ENCODE peak calls at places on chromosomes 16 and 17, in four cellular contexts. One of them, this sample, is unnamed.

GRCh38 chr17:17300624-17301568 is 2.3 kb upstream of the NT5M start:
- DNase-seq in body of pancreas: peak; percentile 63
- DNase-seq in HCT116: no peak
- DNase-seq in esophagus muscularis mucosa: no peak
- DNase-seq in this sample: peak; percentile 86

GRCh38 chr17:36722121-36722902 is 120.9 kb downstream of the MRM1 start:
- DNase-seq in body of pancreas: peak; percentile 38
- DNase-seq in HCT116: no peak
- DNase-seq in esophagus muscularis mucosa: no peak
- DNase-seq in this sample: peak; percentile 94

GRCh38 chr17:29019475-29020181 is 13.8 kb upstream of the SEZ6 start:
- DNase-seq in body of pancreas: peak; percentile 25
- DNase-seq in HCT116: no peak
- DNase-seq in esophagus muscularis mucosa: no peak
- DNase-seq in this sample: no peak

GRCh38 chr17:42441717-42442565 is 16.7 kb upstream of the ATP6V0A1 start:
- DNase-seq in body of pancreas: no peak
- DNase-seq in HCT116: no peak
- DNase-seq in esophagus muscularis mucosa: no peak
- DNase-seq in this sample: no peak

GRCh38 chr17:78306913-78307312 is 53.0 kb downstream of the SOCS3 start:
- DNase-seq in body of pancreas: no peak
- DNase-seq in HCT116: no peak
- DNase-seq in esophagus muscularis mucosa: no peak
- DNase-seq in this sample: no peak

GRCh38 chr16:8962393-8963009 is 1.2 kb downstream of the USP7 start:
- DNase-seq in body of pancreas: no peak
- DNase-seq in HCT116: no peak
- DNase-seq in esophagus muscularis mucosa: no peak
- DNase-seq in this sample: peak; percentile 91

GRCh38 chr17:28967240-28968135 is 16.2 kb upstream of the PHF12 start:
- DNase-seq in body of pancreas: no peak
- DNase-seq in HCT116: no peak
- DNase-seq in esophagus muscularis mucosa: no peak
- DNase-seq in this sample: peak; percentile 70

GRCh38 chr17:17983376-17983775 is 10.7 kb downstream of the DRC3 start:
- DNase-seq in body of pancreas: peak; percentile 34
- DNase-seq in HCT116: no peak
- DNase-seq in esophagus muscularis mucosa: no peak
- DNase-seq in this sample: no peak

GRCh38 chr17:17942846-17943245 is 29.4 kb downstream of the TOM1L2 start:
- DNase-seq in body of pancreas: no peak
- DNase-seq in HCT116: no peak
- DNase-seq in esophagus muscularis mucosa: no peak
- DNase-seq in this sample: no peak

GRCh38 chr16:14401839-14402115 is 228.3 kb downstream of the PARN start:
- DNase-seq in body of pancreas: no peak
- DNase-seq in HCT116: no peak
- DNase-seq in esophagus muscularis mucosa: no peak
- DNase-seq in this sample: no peak

GRCh38 chr16:87464691-87465300 is 28.0 kb downstream of the ZCCHC14 start:
- DNase-seq in body of pancreas: peak; percentile 77
- DNase-seq in HCT116: no peak
- DNase-seq in esophagus muscularis mucosa: peak; percentile 94
- DNase-seq in this sample: no peak

GRCh38 chr17:73482674-73483293 is 161.5 kb downstream of the SDK2 start:
- DNase-seq in body of pancreas: no peak
- DNase-seq in HCT116: no peak
- DNase-seq in esophagus muscularis mucosa: no peak
- DNase-seq in this sample: peak; percentile 61

GRCh38 chr16:11078812-11079459 is 134.6 kb downstream of the CLEC16A start:
- DNase-seq in body of pancreas: peak; percentile 35
- DNase-seq in HCT116: no peak
- DNase-seq in esophagus muscularis mucosa: no peak
- DNase-seq in this sample: no peak

GRCh38 chr16:4832698-4833343 is 14.3 kb downstream of the GLYR1 start:
- DNase-seq in body of pancreas: no peak
- DNase-seq in HCT116: no peak
- DNase-seq in esophagus muscularis mucosa: no peak
- DNase-seq in this sample: no peak

GRCh38 chr17:4551141-4551540 is 4.0 kb downstream of the MYBBP1A start:
- DNase-seq in body of pancreas: no peak
- DNase-seq in HCT116: no peak
- DNase-seq in esophagus muscularis mucosa: no peak
- DNase-seq in this sample: peak; percentile 51

GRCh38 chr16:1271380-1271749 is 15.5 kb downstream of the TPSD1 start:
- DNase-seq in body of pancreas: no peak
- DNase-seq in HCT116: no peak
- DNase-seq in esophagus muscularis mucosa: no peak
- DNase-seq in this sample: no peak

GRCh38 chr17:61179316-61179715 is 220.3 kb upstream of the TBX2 start:
- DNase-seq in body of pancreas: no peak
- DNase-seq in HCT116: no peak
- DNase-seq in esophagus muscularis mucosa: no peak
- DNase-seq in this sample: no peak

GRCh38 chr17:68981288-68981687 is 26.1 kb upstream of the ABCA8 start:
- DNase-seq in body of pancreas: peak; percentile 33
- DNase-seq in HCT116: no peak
- DNase-seq in esophagus muscularis mucosa: no peak
- DNase-seq in this sample: no peak

GRCh38 chr16:2699791-2700600 is 17.7 kb downstream of the KCTD5 start:
- DNase-seq in body of pancreas: no peak
- DNase-seq in HCT116: no peak
- DNase-seq in esophagus muscularis mucosa: no peak
- DNase-seq in this sample: no peak

GRCh38 chr17:2062571-2063183 is 7.8 kb downstream of the HIC1 start:
- DNase-seq in body of pancreas: no peak
- DNase-seq in HCT116: no peak
- DNase-seq in esophagus muscularis mucosa: peak; percentile 92
- DNase-seq in this sample: no peak

GRCh38 chr17:2061441-2061797 is 6.5 kb downstream of the HIC1 start:
- DNase-seq in body of pancreas: peak; percentile 11
- DNase-seq in HCT116: no peak
- DNase-seq in esophagus muscularis mucosa: peak; percentile 92
- DNase-seq in this sample: no peak

GRCh38 chr17:2059125-2059836 is 4.4 kb downstream of the HIC1 start:
- DNase-seq in body of pancreas: peak; percentile 10
- DNase-seq in HCT116: no peak
- DNase-seq in esophagus muscularis mucosa: no peak
- DNase-seq in this sample: peak; percentile 86

GRCh38 chr17:2059837-2060658 is 5.1 kb downstream of the HIC1 start:
- DNase-seq in body of pancreas: no peak
- DNase-seq in HCT116: no peak
- DNase-seq in esophagus muscularis mucosa: no peak
- DNase-seq in this sample: no peak

DNA sequence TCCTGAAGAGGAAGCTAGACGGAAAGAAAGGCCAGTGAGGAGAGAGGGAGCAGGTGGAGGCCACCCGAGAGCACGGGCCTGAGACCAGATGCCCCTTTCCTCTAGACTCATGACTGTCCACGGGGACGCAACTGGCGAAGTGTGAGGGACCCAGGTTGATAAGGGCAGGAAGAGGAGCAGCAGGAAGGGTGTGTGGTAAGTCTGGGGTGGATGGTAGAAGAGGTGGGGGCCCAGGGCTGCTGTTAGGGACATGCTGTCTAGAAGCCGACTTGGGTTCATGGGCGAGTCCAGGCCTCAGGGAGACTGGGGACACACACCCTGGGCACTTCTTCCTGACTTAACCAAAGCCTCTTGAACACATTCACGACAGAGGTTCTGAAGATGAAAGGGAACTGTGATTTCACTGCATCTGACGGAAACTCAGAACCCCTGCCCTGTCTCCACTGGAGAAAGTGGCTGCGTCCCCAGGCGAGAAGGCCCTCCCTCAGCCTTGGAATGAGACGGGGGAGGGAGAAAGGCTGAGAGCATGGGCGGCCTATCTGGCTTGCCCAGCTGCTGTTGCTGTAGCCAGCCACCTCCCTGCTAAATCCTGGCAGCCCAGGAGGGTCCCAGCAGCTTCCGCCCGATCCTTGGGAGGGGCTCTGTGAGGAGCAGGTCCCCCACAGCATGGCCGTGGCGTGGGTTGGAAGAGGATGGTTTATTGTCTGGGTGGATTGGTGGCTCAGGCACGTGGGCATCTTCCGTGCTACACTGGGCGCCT is 6.0 kb downstream of the HIC1 start:
- DNase-seq in body of pancreas: peak; percentile 16
- DNase-seq in HCT116: no peak
- DNase-seq in esophagus muscularis mucosa: no peak
- DNase-seq in this sample: no peak
- H3K27ac ChIP-seq in body of pancreas: peak overlapping the region; percentile 27
- H3K27ac ChIP-seq in HCT116: no peak overlapping the region
- H3K27ac ChIP-seq in esophagus muscularis mucosa: peak overlapping the region; percentile 90
- H3K27ac ChIP-seq in this sample: peak overlapping the region; percentile 88

GRCh38 chr16:85234310-85235235 is 122.3 kb upstream of the CIBAR2 start:
- DNase-seq in body of pancreas: peak; percentile 56
- DNase-seq in HCT116: no peak
- DNase-seq in esophagus muscularis mucosa: no peak
- DNase-seq in this sample: peak; percentile 84
- H3K4me3 ChIP-seq in body of pancreas: no peak overlapping the region
- H3K4me3 ChIP-seq in HCT116: peak overlapping the region; percentile 61
- H3K4me3 ChIP-seq in esophagus muscularis mucosa: peak overlapping the region; percentile 50
- H3K4me3 ChIP-seq in this sample: no peak overlapping the region

DNA sequence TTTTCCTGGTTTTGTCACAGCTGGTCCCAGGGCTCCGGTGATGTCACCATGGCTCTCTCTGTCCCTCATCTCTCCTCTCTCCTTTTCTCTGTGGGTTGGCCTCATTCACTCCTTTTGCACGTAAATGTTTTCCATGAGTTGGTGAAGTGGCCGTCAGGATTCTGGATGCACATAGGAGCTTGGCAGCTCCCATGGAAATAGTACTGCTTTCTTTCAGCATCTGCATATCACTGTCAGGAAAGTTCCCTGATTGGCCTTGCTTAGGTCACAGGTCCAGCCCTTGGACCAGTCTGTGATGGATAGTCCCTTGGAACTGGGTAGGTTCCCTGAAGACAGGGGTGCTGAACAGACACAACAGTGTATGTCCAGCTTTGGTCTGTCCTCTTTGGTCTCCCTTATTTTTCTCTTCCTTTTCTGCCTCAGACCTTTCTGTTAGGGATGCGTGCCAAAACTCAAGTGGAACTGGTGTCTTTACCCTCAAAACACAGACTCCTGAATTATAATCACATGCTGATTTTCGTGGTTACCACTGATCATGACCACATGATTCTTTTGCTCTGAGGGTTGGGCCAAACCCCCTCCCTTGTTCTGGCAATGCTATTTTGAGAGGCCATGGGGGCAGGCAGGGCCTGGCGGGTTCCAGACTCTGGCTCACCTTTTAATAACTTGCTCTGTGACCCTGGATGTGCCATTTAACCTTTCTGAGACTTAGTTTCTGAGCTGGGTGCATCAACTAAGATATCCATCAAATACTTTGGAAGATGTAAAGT is 99.0 kb downstream of the MSI2 start:
- DNase-seq in body of pancreas: no peak
- DNase-seq in HCT116: no peak
- DNase-seq in esophagus muscularis mucosa: no peak
- DNase-seq in this sample: no peak
- H3K27ac ChIP-seq in body of pancreas: no peak overlapping the region
- H3K27ac ChIP-seq in HCT116: no peak overlapping the region
- H3K27ac ChIP-seq in esophagus muscularis mucosa: no peak overlapping the region
- H3K27ac ChIP-seq in this sample: peak overlapping the region; percentile 48

GRCh38 chr16:27110524-27110896 is 43.8 kb downstream of the C16orf82 start:
- DNase-seq in body of pancreas: no peak
- DNase-seq in HCT116: no peak
- DNase-seq in esophagus muscularis mucosa: no peak
- DNase-seq in this sample: no peak
- H3K4me3 ChIP-seq in body of pancreas: no peak overlapping the region
- H3K4me3 ChIP-seq in HCT116: no peak overlapping the region
- H3K4me3 ChIP-seq in esophagus muscularis mucosa: peak overlapping the region; percentile 38
- H3K4me3 ChIP-seq in this sample: peak overlapping the region; percentile 37

DNA sequence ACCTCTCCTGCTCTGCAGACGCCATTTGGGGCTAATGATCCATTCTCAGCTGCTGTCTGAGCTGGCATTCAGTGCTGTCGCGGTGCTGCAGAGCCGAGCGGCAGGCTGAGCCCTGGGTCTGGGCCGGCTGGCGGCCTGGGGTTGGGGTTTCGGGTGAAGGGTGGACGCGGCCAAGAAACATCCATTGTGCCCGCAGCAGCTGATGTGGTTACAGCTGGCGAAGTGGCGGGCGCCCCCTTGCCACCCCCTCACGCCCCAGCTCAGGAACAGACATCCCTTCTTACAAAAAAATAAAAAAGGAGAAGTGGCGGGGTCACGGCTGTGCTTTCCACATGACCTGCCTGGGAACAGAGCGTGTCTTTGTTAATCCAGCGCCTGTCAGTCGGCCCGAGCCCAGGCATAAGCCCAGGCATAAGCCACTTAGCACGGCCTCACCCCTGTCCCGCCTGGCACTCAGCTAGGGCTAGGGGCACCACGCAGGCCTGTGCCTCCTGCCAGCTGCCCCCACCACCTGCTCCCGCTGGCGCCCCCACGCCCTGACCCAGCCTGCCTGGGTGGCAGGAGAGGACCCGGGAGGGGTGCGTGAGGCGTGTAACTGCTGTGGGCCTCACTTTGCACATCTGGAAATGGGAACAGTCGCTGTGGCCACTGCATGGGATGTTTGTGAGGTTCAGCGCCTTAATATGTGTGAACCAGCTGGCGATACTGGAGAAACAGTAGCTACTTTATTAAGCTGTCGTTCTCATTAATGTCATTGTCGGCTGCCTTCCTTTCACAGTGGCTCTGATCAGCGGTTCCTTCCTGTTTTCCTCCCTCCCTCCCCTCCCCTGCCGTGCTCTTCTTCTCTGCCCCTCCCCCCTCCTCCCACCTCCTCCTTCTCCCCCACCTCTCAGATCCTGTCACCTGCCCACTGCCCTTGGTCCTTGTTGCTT is 197.7 kb upstream of the CIBAR2 start:
- DNase-seq in body of pancreas: peak; percentile 53
- DNase-seq in HCT116: no peak
- DNase-seq in esophagus muscularis mucosa: no peak
- DNase-seq in this sample: peak; percentile 90
- H3K27ac ChIP-seq in body of pancreas: peak overlapping the region; percentile 50
- H3K27ac ChIP-seq in HCT116: no peak overlapping the region
- H3K27ac ChIP-seq in esophagus muscularis mucosa: peak overlapping the region; percentile 29
- H3K27ac ChIP-seq in this sample: peak overlapping the region; percentile 75

GRCh38 chr16:89246383-89246902 is 28.9 kb downstream of the ZNF778 start:
- DNase-seq in body of pancreas: no peak
- DNase-seq in HCT116: no peak
- DNase-seq in esophagus muscularis mucosa: no peak
- DNase-seq in this sample: no peak
- H3K4me3 ChIP-seq in body of pancreas: peak overlapping the region; percentile 31
- H3K4me3 ChIP-seq in HCT116: peak overlapping the region; percentile 68
- H3K4me3 ChIP-seq in esophagus muscularis mucosa: peak overlapping the region; percentile 55
- H3K4me3 ChIP-seq in this sample: peak overlapping the region; percentile 75

This sample was measured in spleen.